ENCODE peak calls at places on chromosomes 1 and 21, in nine cellular contexts. R is AG10803, Z is cardiac fibroblast, L is heart right ventricle, H is endodermal cell, M is mesothelial cell of epicardium, G is pancreas, A is Calu3, D is H9. U is an unnamed sample.

GRCh38 chr1:24102966-24103365 is 9.0 kb downstream of the MYOM3 start:
- DNase-seq in R (peak), Z (no peak), L (peak), H (no peak), M (no peak), G (no peak), A (peak), D (no peak), U (no peak)

GRCh38 chr1:25649505-25650218 is 33.1 kb downstream of the MAN1C1 start:
- DNase-seq in R (no peak), Z (no peak), L (no peak), H (no peak), M (no peak), G (no peak), A (no peak), D (peak), U (no peak)

GRCh38 chr1:160428655-160429054 is 28.3 kb downstream of the VANGL2 start:
- DNase-seq in R (peak), Z (peak), L (peak), H (peak), M (no peak), G (no peak), A (peak), D (no peak), U (peak)

GRCh38 chr1:42783092-42783491 is 1.7 kb upstream of the TMEM269 start:
- DNase-seq in R (no peak), Z (no peak), L (no peak), H (no peak), M (no peak), G (no peak), A (no peak), D (no peak), U (no peak)

GRCh38 chr21:33362044-33362555 is 37.3 kb downstream of the IFNAR1 start:
- DNase-seq in R (no peak), Z (no peak), L (no peak), H (peak), M (no peak), G (no peak), A (no peak), D (peak), U (no peak)

GRCh38 chr1:95311006-95311405 is 77.0 kb downstream of the RWDD3 start:
- DNase-seq in R (no peak), Z (no peak), L (no peak), H (no peak), M (no peak), G (no peak), A (no peak), D (no peak), U (no peak)

GRCh38 chr1:233863901-233864545 is 40.5 kb upstream of the SLC35F3 start:
- DNase-seq in R (no peak), Z (no peak), L (no peak), H (no peak), M (no peak), G (no peak), A (no peak), D (no peak), U (no peak)

GRCh38 chr1:235702412-235702811 is 52.8 kb upstream of the GNG4 start:
- DNase-seq in R (no peak), Z (no peak), L (no peak), H (no peak), M (no peak), G (no peak), A (no peak), D (no peak), U (no peak)

GRCh38 chr1:56258395-56258794 is 321.0 kb downstream of the PLPP3 start:
- DNase-seq in R (no peak), Z (no peak), L (no peak), H (no peak), M (no peak), G (no peak), A (no peak), D (no peak), U (no peak)

GRCh38 chr1:28365864-28366263 is 3.7 kb upstream of the PHACTR4 start:
- DNase-seq in R (no peak), Z (no peak), L (no peak), H (no peak), M (no peak), G (peak), A (peak), D (no peak), U (no peak)

GRCh38 chr1:234845097-234845660 is 235.2 kb upstream of the IRF2BP2 start:
- DNase-seq in R (no peak), Z (no peak), L (no peak), H (peak), M (no peak), G (no peak), A (no peak), D (no peak), U (no peak)

GRCh38 chr1:160954158-160955104 is at the start of gene ITLN2:
- DNase-seq in R (peak), Z (peak), L (no peak), H (peak), M (no peak), G (no peak), A (peak), D (peak), U (peak)

GRCh38 chr1:27152829-27153548 is 1.9 kb downstream of the SLC9A1 start:
- DNase-seq in R (no peak), Z (peak), L (no peak), H (peak), M (no peak), G (no peak), A (no peak), D (no peak), U (no peak)

GRCh38 chr21:46622226-46622625 is 13.2 kb upstream of the PRMT2 start:
- DNase-seq in R (no peak), Z (no peak), L (no peak), H (no peak), M (no peak), G (no peak), A (peak), D (no peak), U (no peak)

GRCh38 chr1:230300322-230301301 is 125.5 kb downstream of the PGBD5 start:
- DNase-seq in R (no peak), Z (no peak), L (no peak), H (no peak), M (no peak), G (no peak), A (no peak), D (no peak), U (no peak)

GRCh38 chr21:42175110-42175710 is 43.7 kb upstream of the ABCG1 start:
- DNase-seq in R (no peak), Z (peak), L (no peak), H (no peak), M (no peak), G (no peak), A (no peak), D (no peak), U (no peak)

GRCh38 chr1:71640131-71640530 is 559.3 kb upstream of the ZRANB2 start:
- DNase-seq in R (no peak), Z (peak), L (no peak), H (no peak), M (no peak), G (no peak), A (no peak), D (no peak), U (no peak)

GRCh38 chr1:173570370-173571030 is 32.4 kb downstream of the SLC9C2 start:
- DNase-seq in R (no peak), Z (no peak), L (no peak), H (no peak), M (no peak), G (no peak), A (no peak), D (no peak), U (no peak)

GRCh38 chr21:32909393-32909792 is 116.3 kb upstream of the OLIG2 start:
- DNase-seq in R (no peak), Z (no peak), L (no peak), H (no peak), M (no peak), G (no peak), A (no peak), D (no peak), U (no peak)

GRCh38 chr1:53409695-53410094 is 49.5 kb upstream of the DMRTB1 start:
- DNase-seq in R (no peak), Z (no peak), L (no peak), H (peak), M (no peak), G (no peak), A (no peak), D (no peak), U (no peak)

GRCh38 chr1:178137238-178137637 is 43.3 kb downstream of the RASAL2 start:
- DNase-seq in R (peak), Z (no peak), L (no peak), H (no peak), M (no peak), G (no peak), A (no peak), D (no peak), U (no peak)

GRCh38 chr1:226661965-226662364 is 77.1 kb downstream of the ITPKB start:
- DNase-seq in R (peak), Z (no peak), L (no peak), H (no peak), M (no peak), G (no peak), A (no peak), D (no peak), U (no peak)

GRCh38 chr1:24005163-24005562 is 25.0 kb upstream of the SRSF10 start:
- DNase-seq in R (no peak), Z (no peak), L (no peak), H (no peak), M (no peak), G (no peak), A (no peak), D (no peak), U (no peak)

GRCh38 chr21:42537106-42537742 is 23.6 kb downstream of the SLC37A1 start:
- DNase-seq in R (no peak), Z (peak), L (no peak), H (no peak), M (no peak), G (no peak), A (no peak), D (no peak), U (no peak)

GRCh38 chr1:44405041-44405803 is at the start of gene RNF220:
- DNase-seq in R (peak), Z (peak), L (peak), H (peak), M (no peak), G (peak), A (peak), D (peak), U (peak)

GRCh38 chr1:87115317-87115885 is 201.0 kb downstream of the HS2ST1 start:
- DNase-seq in R (peak), Z (peak), L (no peak), H (no peak), M (no peak), G (no peak), A (no peak), D (no peak), U (no peak)

GRCh38 chr1:244862354-244862698 is 2.0 kb downstream of the HNRNPU start:
- DNase-seq in R (peak), Z (peak), L (no peak), H (no peak), M (no peak), G (no peak), A (no peak), D (no peak), U (no peak)

GRCh38 chr1:27109103-27109822 is 45.7 kb downstream of the SLC9A1 start:
- DNase-seq in R (no peak), Z (peak), L (no peak), H (peak), M (no peak), G (no peak), A (peak), D (peak), U (peak)

GRCh38 chr1:63557365-63557987 is 34.2 kb downstream of the EFCAB7 start:
- DNase-seq in R (peak), Z (peak), L (no peak), H (peak), M (no peak), G (no peak), A (peak), D (peak), U (peak)

GRCh38 chr1:92994105-92994712 is 32.9 kb upstream of the DIPK1A start:
- DNase-seq in R (peak), Z (peak), L (no peak), H (peak), M (peak), G (no peak), A (peak), D (peak), U (peak)

GRCh38 chr1:81296584-81296983 is 504.1 kb upstream of the ADGRL2 start:
- DNase-seq in R (peak), Z (no peak), L (no peak), H (no peak), M (no peak), G (no peak), A (no peak), D (no peak), U (no peak)

GRCh38 chr1:25703671-25704637 is 87.4 kb downstream of the MAN1C1 start:
- DNase-seq in R (no peak), Z (no peak), L (no peak), H (no peak), M (no peak), G (peak), A (no peak), D (no peak), U (no peak)

GRCh38 chr1:174953657-174954435 is 45.9 kb upstream of the CACYBP start:
- DNase-seq in R (no peak), Z (no peak), L (no peak), H (no peak), M (no peak), G (no peak), A (no peak), D (no peak), U (peak)

GRCh38 chr1:28971980-28972771 is 57.8 kb downstream of the EPB41 start:
- DNase-seq in R (peak), Z (peak), L (no peak), H (no peak), M (no peak), G (no peak), A (no peak), D (no peak), U (no peak)

DNA sequence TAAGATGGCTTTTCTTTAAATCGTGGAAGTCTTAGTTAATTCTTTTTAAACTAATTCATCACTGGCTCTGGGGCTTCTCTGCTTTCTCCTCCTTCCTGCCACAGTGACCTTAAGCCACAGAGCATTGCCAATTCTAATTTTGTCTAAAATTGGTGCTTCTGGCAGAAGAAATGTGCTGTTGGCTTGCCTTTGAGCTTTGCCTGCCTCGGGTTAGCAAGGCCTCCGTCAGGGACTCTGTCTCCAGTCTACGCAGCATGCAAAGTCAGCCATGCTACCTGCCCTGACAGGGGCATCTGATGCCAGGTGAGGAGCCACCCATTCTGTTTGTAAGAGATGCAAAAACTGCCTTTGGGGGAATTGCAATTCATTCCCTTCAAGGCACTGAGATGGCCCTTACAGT is 25.2 kb downstream of the CLDN14 start:
- DNase-seq in R (no peak), Z (no peak), L (no peak), H (no peak), M (no peak), G (no peak), A (no peak), D (no peak), U (no peak)
- TF ChIP-seq CTCF in R (no peak), Z (no peak), L (no peak), H (no peak), M (no peak), G (no peak), A (no peak), D (no peak), U (no peak)

GRCh38 chr1:198024782-198025181 is 107.6 kb downstream of the LHX9 start:
- DNase-seq in R (no peak), Z (peak), L (no peak), H (peak), M (no peak), G (no peak), A (no peak), D (no peak), U (no peak)
- TF ChIP-seq CTCF in R (no peak), Z (no peak), L (no peak), H (no peak), M (no peak), G (no peak), A (no peak), D (no peak), U (no peak)

GRCh38 chr1:203289281-203289981 is 15.9 kb upstream of the BTG2 start:
- DNase-seq in R (no peak), Z (no peak), L (peak), H (peak), M (no peak), G (peak), A (no peak), D (no peak), U (no peak)

GRCh38 chr1:203288351-203288894 is 16.9 kb upstream of the BTG2 start:
- DNase-seq in R (no peak), Z (no peak), L (no peak), H (no peak), M (no peak), G (no peak), A (no peak), D (no peak), U (no peak)

GRCh38 chr1:203291201-203292096 is 13.9 kb upstream of the BTG2 start:
- DNase-seq in R (no peak), Z (no peak), L (no peak), H (peak), M (no peak), G (peak), A (no peak), D (no peak), U (no peak)

GRCh38 chr1:203289982-203290260 is 15.4 kb upstream of the BTG2 start:
- DNase-seq in R (no peak), Z (no peak), L (no peak), H (no peak), M (no peak), G (no peak), A (no peak), D (no peak), U (no peak)

DNA sequence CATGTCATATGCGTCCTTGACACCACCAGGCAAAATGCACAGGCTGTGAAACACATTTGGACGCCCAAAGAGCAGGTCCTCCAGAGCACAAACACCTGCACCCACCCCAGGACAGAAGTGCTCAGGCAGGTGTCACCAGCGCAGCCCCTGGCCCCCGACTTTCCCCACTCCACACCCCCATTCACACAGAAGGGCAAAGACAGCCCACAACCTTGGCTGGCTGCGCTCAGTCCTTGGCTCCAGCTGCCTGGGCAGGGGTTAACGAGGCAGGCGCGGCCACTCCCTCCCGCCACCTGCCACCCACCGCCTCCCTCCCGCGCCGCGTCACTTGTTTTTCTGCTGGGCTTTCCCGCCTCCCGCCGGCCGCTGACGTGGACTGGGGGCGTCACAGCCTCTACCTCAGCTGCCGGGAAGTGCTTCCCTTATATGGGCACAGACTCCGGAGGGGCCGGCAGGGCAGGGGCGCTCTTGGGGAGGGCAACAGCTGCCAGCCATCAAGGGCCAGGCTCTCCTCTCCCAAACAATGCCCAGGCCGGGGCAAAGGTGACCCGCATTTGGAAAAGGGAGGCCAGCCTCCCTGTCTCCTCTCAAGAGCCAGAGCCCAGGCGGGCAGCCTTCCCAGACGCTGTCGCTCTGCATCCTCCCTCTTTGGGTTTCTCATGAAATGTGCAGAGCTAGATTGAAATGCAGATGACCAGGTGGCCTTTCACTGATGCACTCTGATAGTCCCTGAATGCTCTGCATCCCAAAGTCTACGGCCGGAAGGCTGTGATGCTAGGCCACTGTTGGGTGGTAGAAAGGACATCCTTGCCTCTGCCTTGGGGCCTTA is 14.8 kb upstream of the BTG2 start:
- DNase-seq in R (no peak), Z (peak), L (peak), H (peak), M (peak), G (peak), A (peak), D (peak), U (peak)
- TF ChIP-seq CTCF in R (no peak), Z (no peak), L (peak), H (no peak), M (no peak), G (no peak), A (no peak), D (no peak), U (no peak)

DNA sequence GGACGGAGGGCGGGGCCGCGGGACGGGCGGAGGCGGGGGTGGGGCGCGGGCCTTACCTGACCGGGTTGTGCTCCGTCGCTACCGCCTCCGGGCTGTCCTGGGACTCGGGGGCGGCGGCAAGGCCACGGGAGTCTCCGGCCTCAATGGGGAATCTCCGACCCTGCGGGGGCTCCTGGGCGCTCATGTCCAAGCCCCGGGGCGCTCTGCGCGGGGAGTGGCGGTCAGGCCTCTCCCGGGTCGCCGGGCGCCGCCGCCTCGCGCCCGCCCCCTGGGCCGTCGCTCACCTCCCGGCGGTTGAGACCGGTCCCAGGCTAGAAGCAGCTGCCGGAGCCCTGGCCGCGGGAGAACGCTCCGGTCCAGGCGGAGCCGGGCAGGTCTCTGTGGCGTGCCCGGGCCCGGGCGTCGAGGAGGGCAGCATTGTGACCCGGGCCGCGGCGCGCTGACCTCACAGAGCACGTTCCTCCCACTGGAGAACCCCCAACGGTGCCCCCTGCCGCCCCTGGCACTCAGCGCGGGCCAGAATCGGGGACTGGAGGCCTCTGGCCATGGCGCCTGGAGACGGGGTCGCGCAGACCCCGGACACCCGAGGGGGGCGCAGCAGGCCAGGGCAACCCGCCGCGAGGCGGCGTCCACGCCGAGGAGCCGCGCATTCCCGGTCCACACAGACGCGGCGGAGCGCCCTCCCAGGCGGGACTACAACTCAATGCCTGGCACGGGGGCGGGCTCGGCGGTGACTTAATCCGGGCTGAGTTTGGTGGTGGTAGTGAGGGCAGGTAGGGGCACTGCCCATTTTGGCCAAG is 411 bp downstream of the FAM229A start:
- DNase-seq in R (no peak), Z (peak), L (peak), H (peak), M (peak), G (peak), A (peak), D (peak), U (peak)
- TF ChIP-seq CTCF in R (peak), Z (peak), L (peak), H (peak), M (no peak), G (peak), A (no peak), D (peak), U (peak)

GRCh38 chr1:203624341-203624712 is 2.3 kb upstream of the ATP2B4 start:
- DNase-seq in R (no peak), Z (no peak), L (no peak), H (no peak), M (no peak), G (no peak), A (no peak), D (no peak), U (no peak)

GRCh38 chr1:203628185-203628996 is 1.8 kb downstream of the ATP2B4 start:
- DNase-seq in R (peak), Z (peak), L (peak), H (peak), M (no peak), G (peak), A (no peak), D (peak), U (peak)

GRCh38 chr1:203626910-203627246 is 246 bp downstream of the ATP2B4 start:
- DNase-seq in R (no peak), Z (no peak), L (no peak), H (no peak), M (no peak), G (peak), A (no peak), D (peak), U (no peak)

GRCh38 chr1:203627819-203628184 is 1.2 kb downstream of the ATP2B4 start:
- DNase-seq in R (peak), Z (peak), L (peak), H (peak), M (no peak), G (no peak), A (no peak), D (no peak), U (no peak)

GRCh38 chr1:203625623-203626189 is 926 bp upstream of the ATP2B4 start:
- DNase-seq in R (no peak), Z (peak), L (no peak), H (no peak), M (no peak), G (no peak), A (no peak), D (no peak), U (no peak)
- TF ChIP-seq CTCF in R (no peak), Z (no peak), L (peak), H (no peak), M (no peak), G (no peak), A (no peak), D (no peak), U (no peak)

U was measured in glutamatergic neuron.